ENCODE peak calls at places on chromosomes 11 and 22, in four cellular contexts. K, D, V and T are unnamed samples.

GRCh38 chr11:119693253-119693815 is 35.7 kb downstream of the NECTIN1 start:
- DNase-seq in K (no peak), D (no peak), V (no peak), T (no peak)

GRCh38 chr11:95443386-95443785 is 212.4 kb upstream of the SESN3 start:
- DNase-seq in K (no peak), D (no peak), V (no peak), T (no peak)

GRCh38 chr11:119023741-119024140 is 5.2 kb downstream of the TRAPPC4 start:
- DNase-seq in K (no peak), D (no peak), V (no peak), T (no peak)

GRCh38 chr11:69166186-69167115 is 10.7 kb downstream of the SMIM38 start:
- DNase-seq in K (no peak), D (peak; percentile 34), V (no peak), T (no peak)

GRCh38 chr22:35896306-35896705 is 132.3 kb downstream of the RBFOX2 start:
- DNase-seq in K (no peak), D (no peak), V (no peak), T (no peak)

GRCh38 chr11:30535818-30536217 is 50.3 kb downstream of the MPPED2 start:
- DNase-seq in K (no peak), D (no peak), V (no peak), T (no peak)

GRCh38 chr22:27270818-27271510 is 530.6 kb downstream of the MN1 start:
- DNase-seq in K (no peak), D (peak; percentile 27), V (no peak), T (no peak)

GRCh38 chr11:126547161-126547560 is 191.7 kb downstream of the ST3GAL4 start:
- DNase-seq in K (no peak), D (no peak), V (no peak), T (no peak)

GRCh38 chr11:45880772-45881570 is 4.5 kb upstream of the MAPK8IP1 start:
- DNase-seq in K (no peak), D (no peak), V (no peak), T (no peak)

GRCh38 chr11:67545280-67545679 is 22.0 kb upstream of the CABP2 start:
- DNase-seq in K (no peak), D (peak; percentile 60), V (no peak), T (no peak)

GRCh38 chr22:38477515-38477914 is 9.6 kb downstream of the KDELR3 start:
- DNase-seq in K (no peak), D (no peak), V (no peak), T (no peak)
- H3K27ac ChIP-seq in K (no peak overlapping the region), D (no peak overlapping the region), V (no peak overlapping the region), T (no peak overlapping the region)

DNA sequence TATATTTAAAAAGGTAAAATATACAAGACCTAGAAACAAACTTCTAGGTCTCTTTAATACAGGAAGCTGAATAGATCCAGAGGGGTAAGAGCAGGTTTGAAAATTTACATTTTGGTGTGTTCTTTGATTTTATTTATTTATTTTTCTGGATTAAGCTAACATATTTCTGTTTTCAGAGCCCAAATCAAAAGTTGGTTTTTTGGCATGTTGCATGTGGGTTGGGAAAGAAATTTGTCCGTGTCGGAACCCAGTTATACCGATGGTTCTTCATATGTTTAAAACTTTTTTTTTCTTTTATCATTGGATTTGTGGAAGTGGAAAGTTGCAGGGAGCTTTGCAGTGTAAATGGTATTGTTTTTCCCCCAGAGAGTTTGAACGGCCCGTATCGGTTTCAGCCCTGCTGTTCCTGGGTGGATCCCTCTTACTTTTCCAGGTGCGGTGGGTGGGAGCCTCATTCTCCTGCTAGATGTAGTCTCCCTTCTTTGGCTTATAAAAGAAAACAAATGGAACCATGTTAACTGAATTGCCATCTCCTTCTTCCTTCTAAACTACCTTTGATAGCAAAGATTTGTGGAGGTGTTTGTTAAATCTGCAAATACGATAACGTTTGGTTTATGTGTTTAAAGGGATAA is 749 bp downstream of the CTNND1 start:
- DNase-seq in K (no peak), D (peak; percentile 35), V (no peak), T (no peak)
- H3K27ac ChIP-seq in K (peak overlapping the region; percentile 96), D (peak overlapping the region; percentile 96), V (peak overlapping the region; percentile 90), T (no peak overlapping the region)

DNA sequence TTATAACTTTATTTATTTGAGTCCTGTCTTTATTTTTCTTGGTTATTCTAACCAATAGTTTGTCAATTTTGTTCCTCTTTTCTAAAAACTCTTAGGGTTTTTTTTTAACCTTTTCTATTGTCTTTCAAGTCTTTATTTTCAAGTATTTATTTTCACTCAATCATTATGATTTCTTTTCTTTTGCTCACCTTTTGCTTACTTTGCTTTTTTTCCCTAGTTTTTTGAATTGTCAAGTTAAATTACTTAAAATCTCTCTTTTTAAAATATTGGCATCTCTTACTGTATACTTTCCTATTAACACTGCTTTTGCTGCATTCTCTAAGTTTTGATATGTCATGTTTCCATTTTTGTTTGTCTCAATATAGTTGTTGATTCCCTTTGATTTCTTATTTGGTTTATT is 396.8 kb upstream of the CCDC179 start:
- DNase-seq in K (no peak), D (no peak), V (no peak), T (no peak)
- H3K27ac ChIP-seq in K (no peak overlapping the region), D (no peak overlapping the region), V (no peak overlapping the region), T (no peak overlapping the region)

GRCh38 chr11:62715150-62716130 is 8.0 kb downstream of the GNG3 start:
- DNase-seq in K (no peak), D (no peak), V (no peak), T (no peak)

GRCh38 chr11:62716206-62716605 is 8.7 kb downstream of the GNG3 start:
- DNase-seq in K (no peak), D (no peak), V (no peak), T (no peak)

GRCh38 chr11:62712861-62713260 is 5.4 kb downstream of the GNG3 start:
- DNase-seq in K (no peak), D (no peak), V (no peak), T (no peak)

GRCh38 chr11:62712413-62712812 is 4.9 kb downstream of the GNG3 start:
- DNase-seq in K (no peak), D (no peak), V (no peak), T (no peak)

DNA sequence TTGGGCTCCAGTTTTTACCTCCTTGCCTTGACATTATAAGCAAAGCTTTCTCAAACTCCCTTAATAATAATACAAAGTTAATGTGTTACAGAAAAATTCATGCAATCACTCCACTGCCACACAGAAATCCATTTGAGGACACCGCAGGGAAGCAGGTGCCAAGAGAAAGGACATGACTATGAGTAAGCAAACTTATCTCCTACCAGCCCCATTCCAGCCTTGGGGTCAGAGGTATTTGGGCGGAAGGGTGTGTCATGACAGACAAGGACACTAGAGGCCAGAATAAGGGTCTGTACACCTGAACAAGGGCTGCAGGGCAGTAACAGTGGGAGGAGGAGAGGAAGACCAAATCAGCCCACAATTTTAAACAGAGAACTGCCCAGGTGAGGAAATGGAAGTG is 5.9 kb downstream of the GNG3 start:
- DNase-seq in K (no peak), D (no peak), V (no peak), T (no peak)
- H3K27ac ChIP-seq in K (no peak overlapping the region), D (no peak overlapping the region), V (no peak overlapping the region), T (no peak overlapping the region)

DNA sequence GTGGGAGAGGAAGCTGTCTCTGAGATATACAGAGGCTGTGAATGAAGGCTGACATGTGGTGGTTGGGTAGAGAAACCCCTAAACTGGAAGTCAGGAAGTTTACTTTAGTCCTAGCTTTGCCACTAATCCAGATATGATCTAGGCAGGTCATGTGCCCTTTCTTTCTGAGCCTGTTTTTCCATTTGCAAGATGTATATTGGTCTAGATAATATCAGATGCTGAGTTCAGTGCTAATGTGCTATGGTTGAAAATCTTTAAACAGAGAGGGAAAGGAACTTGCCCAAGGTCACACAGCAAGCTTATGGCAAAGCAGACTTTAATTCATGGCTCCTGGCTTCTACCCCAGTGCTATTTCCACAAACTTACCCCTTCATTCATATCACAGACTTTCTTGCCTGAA is 25.7 kb upstream of the TPBGL start:
- DNase-seq in K (no peak), D (no peak), V (no peak), T (no peak)
- H3K27ac ChIP-seq in K (no peak overlapping the region), D (no peak overlapping the region), V (no peak overlapping the region), T (no peak overlapping the region)

GRCh38 chr22:32801001-32801435 is 487 bp upstream of the TIMP3 start:
- DNase-seq in K (no peak), D (no peak), V (no peak), T (no peak)
- H3K27ac ChIP-seq in K (peak overlapping the region; percentile 36), D (no peak overlapping the region), V (peak overlapping the region; percentile 76), T (no peak overlapping the region)

GRCh38 chr22:19879996-19880785 is 25.5 kb upstream of the GNB1L start:
- DNase-seq in K (no peak), D (no peak), V (no peak), T (no peak)

GRCh38 chr22:19880786-19881569 is 26.3 kb upstream of the GNB1L start:
- DNase-seq in K (no peak), D (peak; percentile 96), V (peak; percentile 38), T (peak; percentile 92)

GRCh38 chr22:19884161-19884953 is 29.7 kb upstream of the GNB1L start:
- DNase-seq in K (no peak), D (no peak), V (no peak), T (no peak)

GRCh38 chr22:19884954-19885751 is 30.5 kb upstream of the GNB1L start:
- DNase-seq in K (no peak), D (no peak), V (no peak), T (no peak)

GRCh38 chr22:19882446-19883381 is 28.0 kb upstream of the GNB1L start:
- DNase-seq in K (no peak), D (no peak), V (no peak), T (no peak)
- H3K27ac ChIP-seq in K (no peak overlapping the region), D (no peak overlapping the region), V (no peak overlapping the region), T (peak overlapping the region; percentile 97)

GRCh38 chr11:19595499-19595839 is 117.2 kb upstream of the NAV2 start:
- DNase-seq in K (no peak), D (no peak), V (no peak), T (no peak)

GRCh38 chr11:19597876-19598275 is 114.8 kb upstream of the NAV2 start:
- DNase-seq in K (no peak), D (no peak), V (no peak), T (no peak)

GRCh38 chr11:19594326-19594725 is 118.3 kb upstream of the NAV2 start:
- DNase-seq in K (no peak), D (no peak), V (no peak), T (no peak)

GRCh38 chr11:19597194-19597593 is 115.4 kb upstream of the NAV2 start:
- DNase-seq in K (no peak), D (no peak), V (no peak), T (no peak)

GRCh38 chr11:19595840-19596751 is 116.5 kb upstream of the NAV2 start:
- DNase-seq in K (no peak), D (no peak), V (no peak), T (no peak)
- H3K27ac ChIP-seq in K (no peak overlapping the region), D (no peak overlapping the region), V (no peak overlapping the region), T (no peak overlapping the region)